ENCODE peak calls at places on chromosomes 3 and 15, in nine cellular contexts. V, I, Q, M, K, F, H, E and G are unnamed samples.

GRCh38 chr3:41808152-41808551 is 153.8 kb downstream of the ULK4 start:
- DNase-seq in F (no peak), K (no peak), I (no peak), V (no peak), M (no peak), Q (peak; percentile 69), H (peak; percentile 57), E (no peak), G (no peak)

GRCh38 chr15:67190326-67190725 is 64.1 kb downstream of the AAGAB start:
- DNase-seq in V (peak; percentile 16), Q (no peak), M (no peak), I (no peak), E (no peak), H (no peak), K (no peak), F (no peak), G (no peak)

GRCh38 chr3:71062920-71063767 is 520.4 kb downstream of the FOXP1 start:
- DNase-seq in Q (peak; percentile 64), F (no peak), I (no peak), M (no peak), K (no peak), H (peak; percentile 53), E (no peak), V (no peak), G (no peak)

GRCh38 chr3:115623414-115623868 is at the start of gene GAP43:
- DNase-seq in V (peak; percentile 19), E (no peak), Q (peak; percentile 82), I (no peak), K (no peak), F (peak; percentile 76), M (no peak), H (peak; percentile 64), G (peak; percentile 56)

GRCh38 chr15:40054746-40055575 is 16.0 kb upstream of the SRP14 start:
- DNase-seq in K (no peak), F (peak; percentile 87), H (peak; percentile 78), I (peak; percentile 89), E (no peak), Q (peak; percentile 77), V (no peak), M (no peak), G (no peak)

GRCh38 chr15:85793641-85794597 is 806 bp downstream of the KLHL25 start:
- DNase-seq in V (peak; percentile 36), E (no peak), H (peak; percentile 34), F (peak; percentile 84), Q (peak; percentile 47), I (no peak), K (peak; percentile 15), M (peak; percentile 64), G (peak; percentile 55)

GRCh38 chr3:17605032-17605431 is 137.4 kb downstream of the TBC1D5 start:
- DNase-seq in F (no peak), M (no peak), V (no peak), E (no peak), K (no peak), Q (peak; percentile 80), I (no peak), H (peak; percentile 76), G (no peak)

GRCh38 chr3:73540969-73541740 is 83.6 kb downstream of the PDZRN3 start:
- DNase-seq in E (no peak), Q (no peak), K (no peak), V (no peak), F (no peak), M (no peak), H (peak; percentile 33), I (no peak), G (no peak)

GRCh38 chr3:188152660-188153497 is 1.1 kb upstream of the LPP start:
- DNase-seq in I (no peak), V (peak; percentile 65), E (peak; percentile 45), Q (peak; percentile 83), H (peak; percentile 67), K (no peak), M (peak; percentile 57), F (peak; percentile 82), G (peak; percentile 68)

GRCh38 chr3:64445318-64446300 is 220.3 kb upstream of the PRICKLE2 start:
- DNase-seq in Q (peak; percentile 64), I (no peak), H (peak; percentile 38), V (no peak), K (no peak), M (peak; percentile 75), F (peak; percentile 92), E (peak; percentile 62), G (no peak)